ENCODE peak calls at places on chromosomes 4 and X, in nine cellular contexts. One of them, this sample, is unnamed.

GRCh38 chr4:19512086-19512485 is 739.6 kb upstream of the SLIT2 start:
- DNase-seq in immature natural killer cell: no peak
- DNase-seq in HEK293T: no peak
- DNase-seq in iPS-NIHi11: no peak
- DNase-seq in IMR-90: no peak
- DNase-seq in AG10803: no peak
- DNase-seq in CD8-positive, alpha-beta memory T cell: no peak
- DNase-seq in C1 segment of cervical spinal cord: no peak
- DNase-seq in skeletal muscle cell: no peak
- DNase-seq in this sample: no peak

GRCh38 chrX:3345281-3346081 is 971 bp downstream of the MXRA5 start:
- DNase-seq in immature natural killer cell: no peak
- DNase-seq in HEK293T: no peak
- DNase-seq in iPS-NIHi11: peak; percentile 35
- DNase-seq in IMR-90: no peak
- DNase-seq in AG10803: peak; percentile 76
- DNase-seq in CD8-positive, alpha-beta memory T cell: no peak
- DNase-seq in C1 segment of cervical spinal cord: no peak
- DNase-seq in skeletal muscle cell: no peak
- DNase-seq in this sample: no peak

GRCh38 chr4:71570492-71570891 is 213.4 kb downstream of the GC start:
- DNase-seq in immature natural killer cell: no peak
- DNase-seq in HEK293T: no peak
- DNase-seq in iPS-NIHi11: no peak
- DNase-seq in IMR-90: peak; percentile 17
- DNase-seq in AG10803: no peak
- DNase-seq in CD8-positive, alpha-beta memory T cell: no peak
- DNase-seq in C1 segment of cervical spinal cord: no peak
- DNase-seq in skeletal muscle cell: no peak
- DNase-seq in this sample: no peak

GRCh38 chr4:112942077-112942476 is 107.4 kb upstream of the ANK2 start:
- DNase-seq in immature natural killer cell: no peak
- DNase-seq in HEK293T: no peak
- DNase-seq in iPS-NIHi11: no peak
- DNase-seq in IMR-90: no peak
- DNase-seq in AG10803: no peak
- DNase-seq in CD8-positive, alpha-beta memory T cell: no peak
- DNase-seq in C1 segment of cervical spinal cord: no peak
- DNase-seq in skeletal muscle cell: no peak
- DNase-seq in this sample: no peak

GRCh38 chr4:100008048-100008447 is 58.0 kb upstream of the H2AZ1 start:
- DNase-seq in immature natural killer cell: no peak
- DNase-seq in HEK293T: no peak
- DNase-seq in iPS-NIHi11: no peak
- DNase-seq in IMR-90: peak; percentile 74
- DNase-seq in AG10803: peak; percentile 78
- DNase-seq in CD8-positive, alpha-beta memory T cell: no peak
- DNase-seq in C1 segment of cervical spinal cord: no peak
- DNase-seq in skeletal muscle cell: peak; percentile 17
- DNase-seq in this sample: no peak

GRCh38 chr4:187606581-187606980 is 389.0 kb upstream of the ZFP42 start:
- DNase-seq in immature natural killer cell: no peak
- DNase-seq in HEK293T: peak; percentile 24
- DNase-seq in iPS-NIHi11: peak; percentile 76
- DNase-seq in IMR-90: peak; percentile 69
- DNase-seq in AG10803: peak; percentile 69
- DNase-seq in CD8-positive, alpha-beta memory T cell: no peak
- DNase-seq in C1 segment of cervical spinal cord: no peak
- DNase-seq in skeletal muscle cell: no peak
- DNase-seq in this sample: no peak

GRCh38 chrX:41561045-41561444 is 113.9 kb downstream of the NYX start:
- DNase-seq in immature natural killer cell: peak; percentile 62
- DNase-seq in HEK293T: no peak
- DNase-seq in iPS-NIHi11: no peak
- DNase-seq in IMR-90: peak; percentile 95
- DNase-seq in AG10803: peak; percentile 68
- DNase-seq in CD8-positive, alpha-beta memory T cell: peak; percentile 56
- DNase-seq in C1 segment of cervical spinal cord: no peak
- DNase-seq in skeletal muscle cell: peak; percentile 78
- DNase-seq in this sample: no peak

GRCh38 chrX:111917591-111917990 is 41.6 kb downstream of the TRPC5OS start:
- DNase-seq in immature natural killer cell: no peak
- DNase-seq in HEK293T: no peak
- DNase-seq in iPS-NIHi11: no peak
- DNase-seq in IMR-90: no peak
- DNase-seq in AG10803: no peak
- DNase-seq in CD8-positive, alpha-beta memory T cell: no peak
- DNase-seq in C1 segment of cervical spinal cord: no peak
- DNase-seq in skeletal muscle cell: no peak
- DNase-seq in this sample: no peak

GRCh38 chr4:142516686-142517145 is 329.4 kb downstream of the INPP4B start:
- DNase-seq in immature natural killer cell: no peak
- DNase-seq in HEK293T: no peak
- DNase-seq in iPS-NIHi11: no peak
- DNase-seq in IMR-90: peak; percentile 45
- DNase-seq in AG10803: peak; percentile 94
- DNase-seq in CD8-positive, alpha-beta memory T cell: no peak
- DNase-seq in C1 segment of cervical spinal cord: no peak
- DNase-seq in skeletal muscle cell: no peak
- DNase-seq in this sample: no peak

GRCh38 chrX:130174051-130174704 is 2.4 kb downstream of the RAB33A start:
- DNase-seq in immature natural killer cell: no peak
- DNase-seq in HEK293T: no peak
- DNase-seq in iPS-NIHi11: no peak
- DNase-seq in IMR-90: peak; percentile 81
- DNase-seq in AG10803: peak; percentile 84
- DNase-seq in CD8-positive, alpha-beta memory T cell: no peak
- DNase-seq in C1 segment of cervical spinal cord: no peak
- DNase-seq in skeletal muscle cell: no peak
- DNase-seq in this sample: no peak

GRCh38 chr4:71074452-71075299 is 81.2 kb downstream of the DCK start:
- DNase-seq in immature natural killer cell: no peak
- DNase-seq in HEK293T: no peak
- DNase-seq in iPS-NIHi11: no peak
- DNase-seq in IMR-90: no peak
- DNase-seq in AG10803: peak; percentile 25
- DNase-seq in CD8-positive, alpha-beta memory T cell: no peak
- DNase-seq in C1 segment of cervical spinal cord: no peak
- DNase-seq in skeletal muscle cell: no peak
- DNase-seq in this sample: no peak

GRCh38 chr4:124713213-124713592 is 671 bp upstream of the ANKRD50 start:
- DNase-seq in immature natural killer cell: peak; percentile 15
- DNase-seq in HEK293T: peak; percentile 55
- DNase-seq in iPS-NIHi11: peak; percentile 55
- DNase-seq in IMR-90: peak; percentile 79
- DNase-seq in AG10803: peak; percentile 82
- DNase-seq in CD8-positive, alpha-beta memory T cell: peak; percentile 43
- DNase-seq in C1 segment of cervical spinal cord: peak; percentile 44
- DNase-seq in skeletal muscle cell: peak; percentile 31
- DNase-seq in this sample: no peak

GRCh38 chrX:120840826-120841225 is 34.8 kb downstream of the CT47B1 start:
- DNase-seq in immature natural killer cell: no peak
- DNase-seq in HEK293T: no peak
- DNase-seq in iPS-NIHi11: peak; percentile 3
- DNase-seq in IMR-90: no peak
- DNase-seq in AG10803: peak; percentile 64
- DNase-seq in CD8-positive, alpha-beta memory T cell: no peak
- DNase-seq in C1 segment of cervical spinal cord: no peak
- DNase-seq in skeletal muscle cell: peak; percentile 51
- DNase-seq in this sample: no peak

GRCh38 chrX:131778269-131779218 is 234.7 kb downstream of the OR13H1 start:
- DNase-seq in immature natural killer cell: peak; percentile 84
- DNase-seq in HEK293T: peak; percentile 62
- DNase-seq in iPS-NIHi11: no peak
- DNase-seq in IMR-90: peak; percentile 76
- DNase-seq in AG10803: no peak
- DNase-seq in CD8-positive, alpha-beta memory T cell: no peak
- DNase-seq in C1 segment of cervical spinal cord: no peak
- DNase-seq in skeletal muscle cell: no peak
- DNase-seq in this sample: peak; percentile 75

GRCh38 chr4:124304936-124305335 is 407.6 kb downstream of the ANKRD50 start:
- DNase-seq in immature natural killer cell: no peak
- DNase-seq in HEK293T: no peak
- DNase-seq in iPS-NIHi11: no peak
- DNase-seq in IMR-90: no peak
- DNase-seq in AG10803: peak; percentile 8
- DNase-seq in CD8-positive, alpha-beta memory T cell: no peak
- DNase-seq in C1 segment of cervical spinal cord: no peak
- DNase-seq in skeletal muscle cell: peak; percentile 72
- DNase-seq in this sample: no peak

GRCh38 chrX:45198301-45198700 is 2.4 kb downstream of the DIPK2B start:
- DNase-seq in immature natural killer cell: no peak
- DNase-seq in HEK293T: no peak
- DNase-seq in iPS-NIHi11: no peak
- DNase-seq in IMR-90: no peak
- DNase-seq in AG10803: peak; percentile 22
- DNase-seq in CD8-positive, alpha-beta memory T cell: no peak
- DNase-seq in C1 segment of cervical spinal cord: no peak
- DNase-seq in skeletal muscle cell: no peak
- DNase-seq in this sample: no peak

GRCh38 chrX:50432760-50433377 is 37.8 kb downstream of the DGKK start:
- DNase-seq in immature natural killer cell: no peak
- DNase-seq in HEK293T: no peak
- DNase-seq in iPS-NIHi11: peak; percentile 27
- DNase-seq in IMR-90: no peak
- DNase-seq in AG10803: no peak
- DNase-seq in CD8-positive, alpha-beta memory T cell: no peak
- DNase-seq in C1 segment of cervical spinal cord: no peak
- DNase-seq in skeletal muscle cell: no peak
- DNase-seq in this sample: no peak

GRCh38 chr4:4541040-4541631 is 712 bp downstream of the STX18 start:
- DNase-seq in immature natural killer cell: peak; percentile 51
- DNase-seq in HEK293T: peak; percentile 28
- DNase-seq in iPS-NIHi11: peak; percentile 19
- DNase-seq in IMR-90: peak; percentile 65
- DNase-seq in AG10803: peak; percentile 65
- DNase-seq in CD8-positive, alpha-beta memory T cell: peak; percentile 46
- DNase-seq in C1 segment of cervical spinal cord: no peak
- DNase-seq in skeletal muscle cell: no peak
- DNase-seq in this sample: no peak

GRCh38 chr4:70670332-70671014 is 4.2 kb upstream of the JCHAIN start:
- DNase-seq in immature natural killer cell: no peak
- DNase-seq in HEK293T: no peak
- DNase-seq in iPS-NIHi11: no peak
- DNase-seq in IMR-90: peak; percentile 75
- DNase-seq in AG10803: peak; percentile 67
- DNase-seq in CD8-positive, alpha-beta memory T cell: no peak
- DNase-seq in C1 segment of cervical spinal cord: no peak
- DNase-seq in skeletal muscle cell: no peak
- DNase-seq in this sample: no peak

GRCh38 chrX:40097492-40098263 is at the start of gene BCOR:
- DNase-seq in immature natural killer cell: peak; percentile 73
- DNase-seq in HEK293T: peak; percentile 66
- DNase-seq in iPS-NIHi11: no peak
- DNase-seq in IMR-90: peak; percentile 58
- DNase-seq in AG10803: peak; percentile 72
- DNase-seq in CD8-positive, alpha-beta memory T cell: peak; percentile 85
- DNase-seq in C1 segment of cervical spinal cord: peak; percentile 66
- DNase-seq in skeletal muscle cell: no peak
- DNase-seq in this sample: peak; percentile 63

GRCh38 chrX:140425712-140426395 is 79.0 kb downstream of the SOX3 start:
- DNase-seq in immature natural killer cell: no peak
- DNase-seq in HEK293T: no peak
- DNase-seq in iPS-NIHi11: peak; percentile 7
- DNase-seq in IMR-90: no peak
- DNase-seq in AG10803: no peak
- DNase-seq in CD8-positive, alpha-beta memory T cell: no peak
- DNase-seq in C1 segment of cervical spinal cord: no peak
- DNase-seq in skeletal muscle cell: no peak
- DNase-seq in this sample: no peak

GRCh38 chrX:50107470-50107869 is 93.3 kb downstream of the AKAP4 start:
- DNase-seq in immature natural killer cell: no peak
- DNase-seq in HEK293T: no peak
- DNase-seq in iPS-NIHi11: no peak
- DNase-seq in IMR-90: no peak
- DNase-seq in AG10803: peak; percentile 82
- DNase-seq in CD8-positive, alpha-beta memory T cell: no peak
- DNase-seq in C1 segment of cervical spinal cord: no peak
- DNase-seq in skeletal muscle cell: no peak
- DNase-seq in this sample: no peak

GRCh38 chr4:102730968-102731533 is 29.7 kb downstream of the MANBA start:
- DNase-seq in immature natural killer cell: no peak
- DNase-seq in HEK293T: peak; percentile 45
- DNase-seq in iPS-NIHi11: peak; percentile 40
- DNase-seq in IMR-90: no peak
- DNase-seq in AG10803: no peak
- DNase-seq in CD8-positive, alpha-beta memory T cell: no peak
- DNase-seq in C1 segment of cervical spinal cord: no peak
- DNase-seq in skeletal muscle cell: no peak
- DNase-seq in this sample: no peak

GRCh38 chr4:7828011-7828720 is 111.5 kb downstream of the AFAP1 start:
- DNase-seq in immature natural killer cell: peak; percentile 72
- DNase-seq in HEK293T: no peak
- DNase-seq in iPS-NIHi11: no peak
- DNase-seq in IMR-90: peak; percentile 100
- DNase-seq in AG10803: peak; percentile 100
- DNase-seq in CD8-positive, alpha-beta memory T cell: peak; percentile 87
- DNase-seq in C1 segment of cervical spinal cord: no peak
- DNase-seq in skeletal muscle cell: peak; percentile 100
- DNase-seq in this sample: peak; percentile 37

This sample was measured in CD8-positive, alpha-beta T cell.